ENCODE peak calls at places on chromosomes 13 and 19, in seven cellular contexts. Q is fibroblast of lung; R is right cardiac atrium; O is left ventricle myocardium inferior; C is CD8-positive, alpha-beta memory T cell; B is neuronal stem cell; L is transverse colon. K is an unnamed sample. For H3K4me1, the result is how much of the 10 kb centered on the place peaks cover.

GRCh38 chr13:94248454-94249233 is 230.8 kb downstream of the DCT start:
- DNase-seq in Q (peak), R (no peak), O (no peak), C (no peak), B (no peak), L (no peak), K (no peak)

GRCh38 chr19:33868076-33868735 is 71.5 kb downstream of the KCTD15 start:
- DNase-seq in Q (peak), R (no peak), O (no peak), C (no peak), B (no peak), L (no peak), K (no peak)

GRCh38 chr13:51502206-51502651 is 49.4 kb upstream of the INTS6 start:
- DNase-seq in Q (peak), R (no peak), O (no peak), C (no peak), B (no peak), L (no peak), K (no peak)

GRCh38 chr13:99414048-99414995 is 87.0 kb upstream of the TM9SF2 start:
- DNase-seq in Q (no peak), R (no peak), O (no peak), C (no peak), B (no peak), L (no peak), K (peak)

GRCh38 chr19:13993554-13994308 is 12.4 kb downstream of the RFX1 start:
- DNase-seq in Q (no peak), R (no peak), O (no peak), C (no peak), B (no peak), L (no peak), K (no peak)

GRCh38 chr13:98976338-98976737 is 1.5 kb downstream of the DOCK9 start:
- DNase-seq in Q (peak), R (no peak), O (no peak), C (no peak), B (no peak), L (no peak), K (no peak)

GRCh38 chr19:39542198-39542597 is 2.2 kb upstream of the EID2 start:
- DNase-seq in Q (no peak), R (no peak), O (no peak), C (no peak), B (no peak), L (no peak), K (no peak)

GRCh38 chr19:29285878-29286277 is 72.9 kb upstream of the UQCRFS1 start:
- DNase-seq in Q (no peak), R (no peak), O (no peak), C (no peak), B (peak), L (no peak), K (peak)

GRCh38 chr19:46737761-46738171 is 8.1 kb upstream of the FKRP start:
- DNase-seq in Q (no peak), R (no peak), O (no peak), C (no peak), B (no peak), L (no peak), K (peak)

GRCh38 chr19:1651061-1651547 is 1.3 kb downstream of the TCF3 start:
- DNase-seq in Q (peak), R (no peak), O (no peak), C (peak), B (peak), L (peak), K (no peak)

GRCh38 chr13:61913183-61913582 is 497.5 kb upstream of the PCDH20 start:
- DNase-seq in Q (peak), R (no peak), O (no peak), C (no peak), B (no peak), L (no peak), K (no peak)

DNA sequence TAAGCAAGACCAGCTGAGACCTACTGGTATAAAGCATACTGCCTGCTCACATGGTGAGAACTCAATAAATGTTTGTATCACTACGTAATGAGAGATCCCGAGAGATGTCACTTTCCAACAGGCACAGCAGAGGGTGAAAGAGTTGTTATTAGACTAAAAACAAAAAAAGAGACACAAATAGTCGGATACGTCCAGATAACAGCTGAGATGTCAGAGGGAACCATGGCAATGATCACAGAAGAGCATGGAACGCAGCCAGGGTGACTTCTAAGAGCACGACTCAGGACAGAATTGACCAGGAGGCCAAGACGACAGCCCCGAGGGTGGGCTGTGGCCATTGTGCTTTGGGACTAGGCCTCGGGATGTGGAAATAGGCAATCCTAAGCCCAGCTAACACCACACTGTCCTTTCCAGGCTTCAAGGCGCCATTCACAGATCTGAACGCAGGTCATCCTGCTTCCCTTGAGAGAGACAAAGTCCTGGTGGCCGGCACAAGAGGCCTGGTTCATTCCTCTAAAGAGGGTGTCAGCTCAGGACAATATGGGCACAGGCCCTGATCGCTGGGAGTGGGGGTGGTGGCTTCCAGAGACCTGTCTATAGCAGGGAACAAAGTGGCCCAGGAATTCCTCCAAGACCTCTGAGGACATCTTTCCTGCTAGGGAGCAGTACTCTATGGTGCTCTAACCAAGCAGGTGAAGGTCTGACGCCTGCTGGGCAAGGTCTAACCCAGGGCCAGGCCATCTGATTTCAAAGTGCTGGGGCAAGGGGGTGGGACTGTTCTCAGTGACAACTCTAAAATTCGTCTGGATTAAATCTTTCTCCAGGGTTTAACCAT is 3.2 kb downstream of the SH3GL1 start:
- DNase-seq in Q (no peak), R (peak), O (no peak), C (no peak), B (no peak), L (no peak), K (no peak)
- H3K4me3 ChIP-seq in Q (no peak), R (no peak), O (no peak), C (no peak), B (no peak), L (no peak), K (no peak)

GRCh38 chr19:52945652-52946321 is 16.9 kb downstream of the ZNF816 start:
- DNase-seq in Q (no peak), R (no peak), O (no peak), C (no peak), B (no peak), L (no peak), K (no peak)

GRCh38 chr19:52948025-52948770 is 14.5 kb downstream of the ZNF816 start:
- DNase-seq in Q (no peak), R (no peak), O (no peak), C (no peak), B (no peak), L (no peak), K (no peak)

GRCh38 chr19:52946322-52947310 is 16.1 kb downstream of the ZNF816 start:
- DNase-seq in Q (no peak), R (peak), O (peak), C (no peak), B (no peak), L (peak), K (peak)

GRCh38 chr19:52943884-52944643 is 18.6 kb downstream of the ZNF816 start:
- DNase-seq in Q (no peak), R (no peak), O (no peak), C (no peak), B (no peak), L (no peak), K (no peak)

DNA sequence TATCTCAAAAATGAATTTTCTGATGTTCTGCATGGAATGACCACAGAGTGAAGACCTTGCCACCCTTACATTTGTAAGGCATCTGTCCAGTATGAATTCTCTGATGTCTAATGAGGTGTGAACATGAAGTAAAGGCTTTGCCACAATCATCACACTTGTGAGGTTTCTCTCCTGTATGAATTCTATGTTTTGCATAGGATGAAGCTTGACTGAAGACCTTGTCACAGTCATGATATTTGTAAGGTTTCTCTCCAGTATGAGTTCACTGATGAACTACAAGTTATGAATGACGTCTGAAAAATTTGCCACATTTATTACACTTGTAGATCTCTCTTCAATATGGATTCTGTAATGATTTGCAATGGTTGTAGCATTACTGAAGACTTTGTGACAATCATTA is 13.3 kb downstream of the ZNF816 start:
- DNase-seq in Q (no peak), R (no peak), O (no peak), C (no peak), B (no peak), L (no peak), K (no peak)
- H3K27ac ChIP-seq in Q (no peak), R (no peak), O (no peak), C (no peak), B (no peak), L (no peak), K (no peak)

GRCh38 chr13:34302596-34302995 is 484.6 kb downstream of the RFC3 start:
- DNase-seq in Q (no peak), R (no peak), O (no peak), C (no peak), B (no peak), L (no peak), K (no peak)
- H3K4me1 ChIP-seq in Q (under half), R (under half), O (under half), C (under half), B (under half), L (under half), K (under half)

DNA sequence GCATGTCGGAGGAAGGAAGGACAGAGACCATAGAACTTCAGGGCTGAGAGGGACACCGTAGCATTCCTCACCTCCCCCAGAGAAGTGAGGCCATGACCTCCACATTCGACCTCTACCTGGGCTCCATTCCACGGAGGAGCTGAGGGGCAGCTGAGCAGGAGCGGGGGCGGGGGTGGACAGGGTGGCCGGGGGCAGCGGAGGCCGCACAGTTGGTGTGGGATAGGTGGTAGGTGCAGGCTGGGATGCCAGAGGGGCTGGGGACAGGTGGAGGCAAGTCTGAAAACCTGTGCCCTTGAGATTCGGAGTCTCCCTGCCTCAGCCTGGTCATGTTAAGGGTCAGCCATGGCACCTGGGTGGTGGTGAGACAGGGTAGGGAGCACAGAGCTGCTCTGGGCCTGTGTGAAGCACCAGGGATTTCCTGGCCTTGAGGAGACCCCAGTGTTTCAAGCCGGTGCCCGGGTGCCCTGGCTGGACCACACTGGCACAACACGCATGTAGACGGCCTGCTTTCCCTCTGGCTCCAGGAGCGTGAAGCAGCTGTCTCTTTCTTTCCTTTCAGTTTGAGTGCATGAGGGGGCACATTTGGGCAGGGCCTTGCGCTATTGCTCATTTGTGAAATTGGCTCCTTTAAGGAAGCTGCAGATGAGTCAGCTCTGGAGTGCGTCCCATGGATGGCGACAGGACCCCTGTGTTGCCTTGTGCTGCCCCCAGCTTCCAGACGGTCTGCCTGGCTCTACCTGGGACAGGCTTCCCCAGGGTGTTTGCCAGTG is 51.8 kb downstream of the TSSK6 start:
- DNase-seq in Q (peak), R (peak), O (no peak), C (no peak), B (no peak), L (no peak), K (no peak)
- H3K4me3 ChIP-seq in Q (peak), R (no peak), O (peak), C (no peak), B (no peak), L (no peak), K (no peak)

DNA sequence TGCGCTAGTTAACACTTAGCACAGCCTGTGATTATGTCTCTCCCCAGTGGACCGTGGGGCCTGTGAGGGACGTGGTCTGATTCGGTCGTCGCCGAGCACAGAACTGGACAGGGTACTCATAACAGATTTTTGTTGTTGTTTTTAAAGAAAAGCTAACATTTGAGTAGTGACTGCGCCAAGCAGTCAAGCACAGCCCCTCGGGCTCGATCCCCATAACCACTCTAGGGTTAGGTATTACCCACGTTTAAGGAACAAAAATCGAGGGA is 805 bp upstream of the PTOV1 start:
- DNase-seq in Q (no peak), R (no peak), O (no peak), C (no peak), B (no peak), L (no peak), K (no peak)
- H3K27ac ChIP-seq in Q (peak), R (peak), O (peak), C (peak), B (peak), L (peak), K (peak)

DNA sequence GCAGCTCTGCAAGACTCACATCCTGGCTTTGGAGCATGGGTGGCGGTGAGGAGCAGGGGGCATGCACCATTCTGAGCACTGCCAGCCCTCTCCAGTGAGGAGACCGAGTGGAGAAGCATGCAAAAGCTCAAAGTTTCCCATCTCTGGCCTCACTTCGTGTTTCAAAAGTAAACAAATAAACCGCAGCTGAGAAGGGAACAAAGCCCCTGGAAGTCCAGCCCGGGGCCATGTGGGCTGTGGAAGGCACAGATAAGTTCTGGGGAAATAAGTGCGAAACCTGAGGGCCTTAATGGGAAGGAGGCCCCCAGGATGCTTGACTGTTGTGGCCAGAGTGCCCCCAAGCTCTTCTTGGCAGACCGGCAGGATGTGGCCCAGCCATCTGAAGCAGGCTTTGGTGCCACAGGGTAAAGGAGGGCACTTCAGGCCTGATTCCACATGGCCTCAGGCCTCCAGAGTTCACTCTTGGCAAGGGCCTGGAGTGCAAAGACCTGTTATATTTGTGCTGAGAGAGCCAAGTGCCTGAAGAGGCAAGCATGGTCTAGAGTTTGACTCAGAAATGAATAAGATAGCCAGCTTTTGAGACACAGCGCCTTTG is 1.2 kb downstream of the MEDAG start:
- DNase-seq in Q (peak), R (no peak), O (no peak), C (no peak), B (no peak), L (no peak), K (no peak)
- H3K4me1 ChIP-seq in Q (under half), R (under half), O (under half), C (under half), B (under half), L (under half), K (under half)

GRCh38 chr19:5967571-5967970 is 10.4 kb downstream of the RANBP3 start:
- DNase-seq in Q (no peak), R (no peak), O (no peak), C (no peak), B (no peak), L (no peak), K (no peak)
- H3K4me3 ChIP-seq in Q (no peak), R (no peak), O (no peak), C (no peak), B (no peak), L (no peak), K (no peak)

DNA sequence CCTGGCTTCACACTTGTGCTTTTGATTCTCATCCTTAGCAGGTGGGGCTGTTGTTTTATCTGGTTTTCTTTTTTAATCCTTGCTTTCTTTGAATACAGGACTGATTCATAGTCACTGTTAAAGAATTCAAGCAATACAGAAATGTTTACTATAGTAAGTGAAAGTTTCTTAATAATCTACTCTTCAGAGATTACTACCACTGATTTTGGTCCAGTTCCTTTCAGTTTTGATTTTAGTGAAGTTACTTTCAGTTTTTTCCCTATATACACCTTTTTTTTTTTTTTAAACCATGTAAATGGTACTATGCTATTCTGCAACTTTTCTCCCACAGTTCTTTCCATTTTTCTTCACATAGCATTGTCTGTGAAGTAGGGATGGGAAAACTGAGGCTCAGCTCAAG is 53.6 kb downstream of the GATAD2A start:
- DNase-seq in Q (peak), R (no peak), O (no peak), C (peak), B (no peak), L (no peak), K (no peak)
- H3K27ac ChIP-seq in Q (peak), R (no peak), O (peak), C (peak), B (no peak), L (peak), K (peak)

K was measured in upper lobe of right lung.